ENCODE peak calls at places on chromosomes 11 and 22, in eight cellular contexts. P is CD8-positive, alpha-beta memory T cell; J is GM23338; G is KBM-7; H is RPMI8226; B is nucleus accumbens; M is effector CD4-positive, alpha-beta T cell; X is M059J. V is an unnamed sample.

GRCh38 chr11:66854231-66854661 is 2.6 kb upstream of the LRFN4 start:
- DNase-seq in P (no peak), J (no peak), G (no peak), H (no peak), B (no peak), M (no peak), X (no peak), V (no peak)

GRCh38 chr11:34052608-34053160 is 1.2 kb downstream of the CAPRIN1 start:
- DNase-seq in P (peak; percentile 11), J (peak; percentile 19), G (no peak), H (peak; percentile 14), B (no peak), M (peak; percentile 18), X (peak; percentile 38), V (no peak)

GRCh38 chr22:50656122-50657070 is 16.2 kb upstream of the SHANK3 start:
- DNase-seq in P (no peak), J (no peak), G (no peak), H (no peak), B (no peak), M (no peak), X (peak; percentile 86), V (no peak)

GRCh38 chr22:42692239-42693054 is 28.2 kb downstream of the A4GALT start:
- DNase-seq in P (no peak), J (peak; percentile 45), G (no peak), H (peak; percentile 53), B (no peak), M (no peak), X (no peak), V (no peak)

GRCh38 chr22:25509391-25509791 is 55.1 kb upstream of the GRK3 start:
- DNase-seq in P (no peak), J (no peak), G (no peak), H (no peak), B (no peak), M (no peak), X (no peak), V (no peak)

GRCh38 chr11:131829725-131830124 is 459.3 kb downstream of the NTM start:
- DNase-seq in P (no peak), J (no peak), G (no peak), H (no peak), B (no peak), M (no peak), X (no peak), V (no peak)

GRCh38 chr11:44885919-44886318 is 64.8 kb downstream of the TP53I11 start:
- DNase-seq in P (no peak), J (no peak), G (no peak), H (no peak), B (no peak), M (no peak), X (no peak), V (no peak)

GRCh38 chr11:127106142-127106541 is 105.6 kb upstream of the KIRREL3 start:
- DNase-seq in P (no peak), J (peak; percentile 28), G (no peak), H (no peak), B (no peak), M (no peak), X (peak; percentile 15), V (no peak)

GRCh38 chr11:121459413-121460041 is 6.8 kb upstream of the SORL1-AS1 start:
- DNase-seq in P (no peak), J (no peak), G (no peak), H (no peak), B (no peak), M (no peak), X (no peak), V (no peak)

GRCh38 chr11:119363874-119364590 is 17.5 kb downstream of the USP2 start:
- DNase-seq in P (peak; percentile 42), J (peak; percentile 80), G (no peak), H (peak; percentile 67), B (peak; percentile 60), M (peak; percentile 41), X (no peak), V (peak; percentile 15)

GRCh38 chr11:9868641-9869040 is 204.8 kb downstream of the SWAP70 start:
- DNase-seq in P (no peak), J (no peak), G (no peak), H (no peak), B (no peak), M (no peak), X (peak; percentile 19), V (no peak)

GRCh38 chr11:86595401-86595800 is 77.0 kb downstream of the ME3 start:
- DNase-seq in P (no peak), J (no peak), G (no peak), H (no peak), B (no peak), M (no peak), X (no peak), V (no peak)

GRCh38 chr11:70744396-70745185 is 346.3 kb downstream of the CTTN start:
- DNase-seq in P (no peak), J (no peak), G (no peak), H (no peak), B (no peak), M (no peak), X (no peak), V (no peak)

GRCh38 chr11:72812968-72813739 is 1.1 kb upstream of the ATG16L2 start:
- DNase-seq in P (peak; percentile 60), J (peak; percentile 88), G (peak; percentile 86), H (peak; percentile 74), B (no peak), M (peak; percentile 50), X (peak; percentile 91), V (peak; percentile 57)

GRCh38 chr11:2392241-2392959 is 8.2 kb upstream of the TSSC4 start:
- DNase-seq in P (no peak), J (no peak), G (no peak), H (no peak), B (no peak), M (no peak), X (no peak), V (no peak)

GRCh38 chr11:121572581-121573059 is 119.9 kb upstream of the SORL1-AS1 start:
- DNase-seq in P (no peak), J (peak; percentile 17), G (peak; percentile 88), H (no peak), B (peak; percentile 84), M (no peak), X (no peak), V (no peak)

GRCh38 chr11:102599642-102600261 is 25.4 kb downstream of the MMP20 start:
- DNase-seq in P (no peak), J (no peak), G (no peak), H (no peak), B (no peak), M (no peak), X (peak; percentile 96), V (no peak)

GRCh38 chr11:7665473-7666291 is 7.6 kb downstream of the CYB5R2 start:
- DNase-seq in P (peak; percentile 57), J (peak; percentile 82), G (peak; percentile 73), H (peak; percentile 71), B (peak; percentile 52), M (peak; percentile 64), X (peak; percentile 71), V (peak; percentile 19)

GRCh38 chr22:19496324-19496630 is 16.6 kb downstream of the CDC45 start:
- DNase-seq in P (no peak), J (no peak), G (no peak), H (no peak), B (no peak), M (no peak), X (no peak), V (no peak)

GRCh38 chr11:83249972-83250593 is 36.1 kb downstream of the CCDC90B start:
- DNase-seq in P (no peak), J (peak; percentile 59), G (peak; percentile 42), H (peak; percentile 42), B (no peak), M (no peak), X (peak; percentile 47), V (no peak)

GRCh38 chr22:17847360-17848078 is 73.2 kb upstream of the BID start:
- DNase-seq in P (no peak), J (no peak), G (no peak), H (no peak), B (no peak), M (no peak), X (peak; percentile 57), V (no peak)

GRCh38 chr11:74055938-74056337 is 47.1 kb upstream of the UCP3 start:
- DNase-seq in P (no peak), J (no peak), G (no peak), H (no peak), B (no peak), M (no peak), X (peak; percentile 62), V (no peak)

GRCh38 chr11:112790286-112790685 is 170.9 kb upstream of the NCAM1 start:
- DNase-seq in P (no peak), J (no peak), G (no peak), H (no peak), B (no peak), M (no peak), X (no peak), V (no peak)

GRCh38 chr22:45164217-45165123 is 745 bp downstream of the NUP50 start:
- DNase-seq in P (peak; percentile 20), J (peak; percentile 45), G (no peak), H (peak; percentile 31), B (no peak), M (peak; percentile 18), X (peak; percentile 5), V (no peak)

GRCh38 chr11:32893091-32893946 is 708 bp downstream of the QSER1 start:
- DNase-seq in P (peak; percentile 32), J (peak; percentile 82), G (peak; percentile 65), H (peak; percentile 53), B (peak; percentile 35), M (peak; percentile 31), X (peak; percentile 55), V (peak; percentile 68)

GRCh38 chr22:24428751-24429410 is 1.5 kb downstream of the ADORA2A start:
- DNase-seq in P (no peak), J (no peak), G (peak; percentile 41), H (peak; percentile 37), B (no peak), M (no peak), X (no peak), V (no peak)

GRCh38 chr11:119671048-119671447 is 58.0 kb downstream of the NECTIN1 start:
- DNase-seq in P (no peak), J (no peak), G (no peak), H (peak; percentile 91), B (peak; percentile 90), M (no peak), X (peak; percentile 25), V (no peak)

GRCh38 chr11:9947231-9947864 is 283.5 kb downstream of the SWAP70 start:
- DNase-seq in P (no peak), J (no peak), G (no peak), H (no peak), B (no peak), M (no peak), X (no peak), V (no peak)

GRCh38 chr22:28907311-28908008 is 24.1 kb downstream of the ZNRF3 start:
- DNase-seq in P (no peak), J (no peak), G (no peak), H (no peak), B (no peak), M (no peak), X (no peak), V (no peak)

GRCh38 chr11:96741068-96741467 is 351.3 kb downstream of the JRKL start:
- DNase-seq in P (no peak), J (no peak), G (no peak), H (peak; percentile 83), B (no peak), M (no peak), X (peak; percentile 44), V (no peak)

GRCh38 chr22:29342577-29343312 is 27.2 kb upstream of the RASL10A start:
- DNase-seq in P (no peak), J (no peak), G (no peak), H (no peak), B (no peak), M (no peak), X (no peak), V (no peak)

GRCh38 chr11:130999086-130999485 is 82.8 kb upstream of the SNX19 start:
- DNase-seq in P (no peak), J (no peak), G (no peak), H (no peak), B (no peak), M (no peak), X (peak; percentile 36), V (no peak)

GRCh38 chr11:118176400-118177134 is at the start of gene SCN2B:
- DNase-seq in P (no peak), J (peak; percentile 71), G (peak; percentile 19), H (no peak), B (no peak), M (no peak), X (no peak), V (no peak)

GRCh38 chr11:116557261-116557660 is 215.5 kb downstream of the BUD13 start:
- DNase-seq in P (no peak), J (no peak), G (no peak), H (no peak), B (no peak), M (no peak), X (peak; percentile 49), V (no peak)

V was measured in GDM1.